ENCODE peak calls at places on chromosomes 11 and 22, in eight cellular contexts. D is brain microvascular endothelial cell; U is effector memory CD4-positive, alpha-beta T cell; O is iPS DF 6.9; R is aorta; N is esophagus muscularis mucosa; B is BE2C; F is choroid plexus epithelial cell. P is an unnamed sample.

GRCh38 chr22:38766076-38766777 is 10.4 kb upstream of the SUN2 start:
- DNase-seq in D (peak), U (no peak), O (peak), R (no peak), N (no peak), B (peak), F (peak), P (peak)

GRCh38 chr11:67372993-67373915 is at the start of gene CLCF1:
- DNase-seq in D (peak), U (peak), O (no peak), R (peak), N (no peak), B (peak), F (peak), P (no peak)

GRCh38 chr11:2590951-2591754 is 108.6 kb downstream of the KCNQ1OT1 start:
- DNase-seq in D (no peak), U (no peak), O (no peak), R (peak), N (peak), B (no peak), F (no peak), P (no peak)

GRCh38 chr22:26606611-26607010 is 11.2 kb downstream of the CRYBB1 start:
- DNase-seq in D (peak), U (no peak), O (no peak), R (no peak), N (no peak), B (no peak), F (peak), P (no peak)

GRCh38 chr11:2210366-2211112 is 38.9 kb upstream of the TH start:
- DNase-seq in D (no peak), U (no peak), O (no peak), R (peak), N (no peak), B (no peak), F (no peak), P (no peak)

GRCh38 chr11:117039897-117040296 is 58.3 kb downstream of the SIK3 start:
- DNase-seq in D (no peak), U (no peak), O (no peak), R (no peak), N (no peak), B (no peak), F (no peak), P (no peak)

GRCh38 chr22:35330258-35330861 is 30.7 kb downstream of the TOM1 start:
- DNase-seq in D (peak), U (peak), O (no peak), R (peak), N (peak), B (peak), F (peak), P (no peak)

GRCh38 chr11:112289588-112290461 is 29.2 kb upstream of the PLET1 start:
- DNase-seq in D (peak), U (peak), O (no peak), R (peak), N (peak), B (peak), F (peak), P (no peak)

GRCh38 chr11:57094206-57094940 is 87.4 kb upstream of the LRRC55 start:
- DNase-seq in D (peak), U (no peak), O (no peak), R (no peak), N (no peak), B (no peak), F (no peak), P (no peak)

GRCh38 chr11:8220261-8221024 is 43.2 kb downstream of the LMO1 start:
- DNase-seq in D (no peak), U (no peak), O (no peak), R (no peak), N (no peak), B (no peak), F (no peak), P (no peak)

GRCh38 chr22:41541484-41541883 is 2.8 kb downstream of the POLR3H start:
- DNase-seq in D (no peak), U (no peak), O (no peak), R (no peak), N (no peak), B (no peak), F (no peak), P (no peak)

GRCh38 chr11:123091541-123091940 is 29.6 kb upstream of the HSPA8 start:
- DNase-seq in D (no peak), U (no peak), O (no peak), R (no peak), N (no peak), B (no peak), F (no peak), P (no peak)
- H3K4me3 ChIP-seq in D (no peak), U (no peak), O (no peak), R (no peak), N (no peak), B (no peak), F (no peak), P (no peak)

DNA sequence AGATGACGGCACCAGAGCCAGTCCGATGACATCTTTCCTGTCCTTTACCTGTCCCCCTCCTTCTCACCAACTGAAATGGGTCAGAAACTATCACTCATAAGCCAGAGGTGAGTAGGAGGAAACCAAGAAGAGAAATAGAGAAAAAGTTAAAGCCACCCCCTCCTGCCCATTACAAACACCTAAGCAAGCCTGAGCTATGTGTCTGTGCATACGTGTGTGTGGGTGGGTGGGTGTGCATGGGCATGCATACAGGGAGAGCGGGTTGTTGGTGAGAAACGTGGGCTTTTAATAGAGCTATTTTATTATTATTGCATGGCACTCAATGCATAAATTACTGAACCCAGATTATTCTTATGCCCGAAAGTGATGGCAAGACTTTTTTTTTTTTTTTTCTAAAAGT is 2.6 kb downstream of the PATE4 start:
- DNase-seq in D (no peak), U (no peak), O (no peak), R (no peak), N (no peak), B (no peak), F (no peak), P (no peak)
- H3K4me3 ChIP-seq in D (no peak), U (no peak), O (no peak), R (no peak), N (no peak), B (no peak), F (no peak), P (no peak)

GRCh38 chr11:82731691-82732277 is 1.9 kb downstream of the FAM181B start:
- DNase-seq in D (no peak), U (no peak), O (no peak), R (no peak), N (no peak), B (no peak), F (no peak), P (no peak)

GRCh38 chr11:82734120-82734479 is 436 bp upstream of the FAM181B start:
- DNase-seq in D (no peak), U (no peak), O (no peak), R (no peak), N (no peak), B (no peak), F (no peak), P (no peak)

GRCh38 chr11:82733444-82734119 is at the start of gene FAM181B:
- DNase-seq in D (peak), U (no peak), O (peak), R (peak), N (no peak), B (peak), F (peak), P (peak)

GRCh38 chr11:82732734-82733443 is 775 bp downstream of the FAM181B start:
- DNase-seq in D (no peak), U (no peak), O (no peak), R (peak), N (no peak), B (peak), F (no peak), P (no peak)

GRCh38 chr11:82732348-82732733 is 1.3 kb downstream of the FAM181B start:
- DNase-seq in D (no peak), U (no peak), O (no peak), R (peak), N (no peak), B (no peak), F (no peak), P (no peak)
- H3K4me3 ChIP-seq in D (no peak), U (peak), O (peak), R (no peak), N (peak), B (peak), F (no peak), P (peak)

GRCh38 chr22:40412441-40412840 is 42.0 kb downstream of the SGSM3 start:
- DNase-seq in D (no peak), U (no peak), O (no peak), R (no peak), N (no peak), B (no peak), F (no peak), P (no peak)
- H3K4me3 ChIP-seq in D (no peak), U (no peak), O (no peak), R (no peak), N (no peak), B (no peak), F (no peak), P (no peak)

GRCh38 chr22:37258810-37259472 is 14.9 kb upstream of the RAC2 start:
- DNase-seq in D (no peak), U (no peak), O (no peak), R (peak), N (no peak), B (no peak), F (no peak), P (no peak)
- H3K4me3 ChIP-seq in D (peak), U (no peak), O (no peak), R (no peak), N (no peak), B (peak), F (peak), P (no peak)

DNA sequence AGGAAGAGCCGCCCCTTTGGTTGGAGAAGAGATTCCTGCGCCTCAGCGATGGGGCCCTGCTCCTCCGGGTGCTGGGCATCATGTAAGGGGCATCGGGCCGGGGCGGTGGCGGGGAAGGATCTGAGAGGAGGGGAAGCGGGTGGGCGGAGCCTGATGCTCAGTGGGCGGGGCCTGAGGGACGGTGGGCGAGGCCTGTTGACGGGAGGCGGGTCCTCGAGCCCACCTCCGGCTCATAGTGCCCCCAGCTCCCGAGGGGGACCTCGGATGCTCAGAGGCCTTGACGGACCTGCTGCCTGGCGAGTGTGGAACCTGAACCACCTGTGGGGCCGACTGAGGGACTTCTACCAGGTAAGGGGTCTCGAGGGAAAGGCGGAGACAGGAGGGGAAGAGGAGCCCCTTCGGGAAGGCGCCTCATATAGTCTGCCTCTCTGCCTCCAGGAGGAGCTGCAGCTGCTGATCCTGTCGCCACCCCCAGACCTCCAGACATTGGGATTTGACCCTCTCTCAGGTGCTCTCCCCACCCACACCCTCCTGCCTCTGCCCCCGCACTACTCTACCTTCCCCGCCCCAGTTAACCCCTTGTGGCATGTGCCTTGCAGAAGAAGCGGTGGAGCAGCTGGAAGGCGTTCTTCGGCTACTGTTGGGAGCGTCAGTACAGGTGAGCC is 799 bp downstream of the CCDC88B start:
- DNase-seq in D (no peak), U (peak), O (no peak), R (peak), N (no peak), B (peak), F (no peak), P (no peak)
- H3K4me3 ChIP-seq in D (no peak), U (peak), O (peak), R (no peak), N (peak), B (no peak), F (no peak), P (no peak)

DNA sequence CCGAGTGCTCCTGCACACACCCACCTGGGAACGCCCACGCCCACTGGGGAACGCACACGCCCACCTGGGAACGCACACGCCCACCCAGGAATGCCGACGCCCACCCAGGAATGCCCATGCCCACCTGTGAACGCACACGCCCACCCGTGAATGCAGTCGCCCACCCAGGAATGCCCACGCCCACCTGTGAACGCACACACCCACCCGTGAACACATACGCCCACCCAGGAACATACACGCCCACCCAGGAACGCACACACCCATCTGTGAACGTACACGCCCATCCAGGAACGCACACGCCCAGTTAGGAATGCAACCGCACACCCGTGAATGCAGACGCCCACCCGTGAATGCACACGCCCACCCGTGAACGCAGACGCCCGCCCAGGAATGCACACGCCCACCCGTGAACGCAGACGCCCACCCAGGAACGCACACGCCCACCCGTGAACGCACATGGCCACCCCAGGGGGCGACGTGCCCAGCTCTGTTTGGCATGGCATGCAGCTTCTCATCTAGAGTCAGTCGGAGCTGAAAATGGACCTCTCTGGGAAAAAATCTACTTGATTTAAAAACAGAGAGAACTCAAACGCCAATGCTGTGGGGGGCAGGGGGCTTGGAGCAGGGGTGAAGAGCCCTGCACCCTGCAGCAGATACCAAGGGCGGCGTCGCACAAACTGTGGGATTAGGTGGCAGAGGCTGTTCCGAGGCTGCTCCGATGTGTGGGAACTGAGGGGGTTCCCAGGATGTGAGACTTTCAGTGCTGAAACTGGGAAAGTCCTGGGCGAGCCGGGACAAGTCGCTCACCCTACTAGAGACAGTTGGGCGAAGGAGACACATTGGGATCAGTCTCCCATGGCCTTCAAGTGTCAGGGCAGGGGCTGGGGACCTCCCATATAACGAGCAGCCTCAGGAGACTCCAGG is 83.3 kb downstream of the MYEOV start:
- DNase-seq in D (no peak), U (no peak), O (no peak), R (peak), N (no peak), B (peak), F (no peak), P (no peak)
- H3K4me3 ChIP-seq in D (no peak), U (no peak), O (no peak), R (no peak), N (no peak), B (no peak), F (no peak), P (no peak)

DNA sequence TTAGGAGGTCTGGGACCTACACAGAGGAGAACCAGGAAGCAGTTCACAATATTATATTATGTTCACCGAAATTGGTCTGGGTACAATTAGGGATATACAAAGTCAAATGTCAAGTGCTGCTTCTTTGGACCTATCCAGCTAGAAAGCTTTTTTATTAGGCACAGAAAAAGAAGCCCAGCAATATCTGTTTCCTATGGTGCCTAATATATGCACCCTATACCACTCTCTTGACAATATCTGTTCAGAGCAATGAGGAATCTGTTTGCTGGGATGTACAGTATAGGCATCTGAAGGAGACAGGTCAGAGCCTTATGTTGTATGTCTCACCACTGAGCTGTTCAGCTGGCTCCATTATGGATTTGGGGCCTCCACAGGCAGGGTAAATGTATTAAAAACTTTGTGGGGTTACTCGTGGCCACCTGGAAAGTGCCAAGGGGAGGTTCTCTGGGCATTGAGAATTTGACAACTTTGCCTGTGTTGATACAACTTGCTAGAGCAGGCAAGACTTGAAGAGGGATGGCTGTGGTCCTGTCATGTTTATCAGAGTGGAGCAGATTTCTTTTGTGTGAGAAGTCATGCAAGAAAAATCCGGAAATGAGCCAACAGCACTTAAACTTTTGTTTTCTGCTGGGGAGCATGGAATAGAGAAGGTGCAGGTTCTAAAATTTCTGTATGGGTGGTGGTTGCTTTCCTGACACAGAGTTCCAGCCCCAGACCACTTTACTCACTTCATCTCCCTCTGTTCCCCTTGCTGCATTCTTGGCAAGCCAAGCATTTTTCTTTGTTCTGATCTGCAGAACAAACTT is 10.1 kb downstream of the STIM1 start:
- DNase-seq in D (peak), U (no peak), O (no peak), R (no peak), N (no peak), B (no peak), F (peak), P (no peak)
- H3K4me3 ChIP-seq in D (no peak), U (no peak), O (no peak), R (no peak), N (no peak), B (no peak), F (no peak), P (no peak)

P was measured in kidney epithelial cell.